ENCODE peak calls at places on chromosomes 4 and X, in four cellular contexts. N is MG63, C is astrocyte of the spinal cord, H is GM12891. O is an unnamed sample.

GRCh38 chr4:175456131-175456530 is 355.9 kb downstream of the GPM6A start:
- DNase-seq in N (no peak), C (peak; percentile 34), H (no peak), O (no peak)

GRCh38 chr4:3723232-3723642 is 42.9 kb upstream of the ADRA2C start:
- DNase-seq in N (peak; percentile 44), C (no peak), H (no peak), O (no peak)

GRCh38 chr4:142648378-142648777 is 197.7 kb downstream of the INPP4B start:
- DNase-seq in N (no peak), C (no peak), H (no peak), O (no peak)

GRCh38 chr4:65738134-65738533 is 67.8 kb upstream of the EPHA5 start:
- DNase-seq in N (no peak), C (no peak), H (no peak), O (no peak)

GRCh38 chrX:1481636-1482529 is 29.2 kb upstream of the ASMTL start:
- DNase-seq in N (peak; percentile 87), C (peak; percentile 86), H (no peak), O (peak; percentile 53)

GRCh38 chr4:188869581-188869980 is 730.3 kb downstream of the TRIML1 start:
- DNase-seq in N (peak; percentile 63), C (peak; percentile 22), H (no peak), O (peak; percentile 62)

GRCh38 chr4:33975996-33976395 is 2268.3 kb downstream of the ARAP2 start:
- DNase-seq in N (no peak), C (no peak), H (no peak), O (no peak)

GRCh38 chr4:161937596-161937995 is 226.2 kb downstream of the FSTL5 start:
- DNase-seq in N (no peak), C (peak; percentile 24), H (no peak), O (no peak)

GRCh38 chrX:12580548-12580947 is 210.7 kb upstream of the PRPS2 start:
- DNase-seq in N (no peak), C (no peak), H (no peak), O (no peak)

GRCh38 chr4:72974694-72975487 is 94.6 kb downstream of the COX18 start:
- DNase-seq in N (peak; percentile 23), C (peak; percentile 80), H (no peak), O (no peak)

GRCh38 chrX:6292599-6292998 is 63.9 kb upstream of the NLGN4X start:
- DNase-seq in N (no peak), C (no peak), H (no peak), O (no peak)

GRCh38 chrX:71911023-71911730 is 532 bp downstream of the NHSL2 start:
- DNase-seq in N (no peak), C (no peak), H (no peak), O (no peak)

GRCh38 chr4:174314770-174315169 is 31.1 kb downstream of the CEP44 start:
- DNase-seq in N (peak; percentile 8), C (peak; percentile 61), H (no peak), O (no peak)

GRCh38 chr4:169540774-169541173 is 71.6 kb downstream of the NEK1 start:
- DNase-seq in N (peak; percentile 0), C (no peak), H (no peak), O (no peak)

GRCh38 chr4:8647094-8647570 is 54.6 kb downstream of the CPZ start:
- DNase-seq in N (no peak), C (no peak), H (no peak), O (no peak)

GRCh38 chr4:85210353-85210752 is 243.9 kb upstream of the WDFY3 start:
- DNase-seq in N (peak; percentile 55), C (no peak), H (no peak), O (no peak)

GRCh38 chrX:40422021-40422420 is 158.7 kb upstream of the ATP6AP2 start:
- DNase-seq in N (no peak), C (no peak), H (no peak), O (no peak)

GRCh38 chr4:158008551-158009218 is 164.1 kb downstream of the GASK1B start:
- DNase-seq in N (peak; percentile 88), C (peak; percentile 79), H (no peak), O (no peak)

GRCh38 chr4:155025762-155026457 is 182.5 kb upstream of the NPY2R start:
- DNase-seq in N (no peak), C (peak; percentile 33), H (no peak), O (peak; percentile 31)

GRCh38 chrX:115068896-115069295 is 51.5 kb upstream of the IL13RA2 start:
- DNase-seq in N (no peak), C (no peak), H (no peak), O (no peak)

GRCh38 chr4:118772149-118773081 is 63.5 kb downstream of the SEC24D start:
- DNase-seq in N (no peak), C (peak; percentile 63), H (no peak), O (peak; percentile 33)

GRCh38 chrX:146127617-146128016 is 310.0 kb downstream of the SLITRK2 start:
- DNase-seq in N (no peak), C (no peak), H (no peak), O (no peak)

GRCh38 chr4:109166126-109166525 is 136.3 kb downstream of the COL25A1 start:
- DNase-seq in N (no peak), C (no peak), H (no peak), O (no peak)

GRCh38 chr4:112120021-112120420 is 25.2 kb upstream of the FAM241A start:
- DNase-seq in N (no peak), C (peak; percentile 30), H (no peak), O (no peak)

GRCh38 chr4:54316139-54316538 is 87.0 kb downstream of the PDGFRA start:
- DNase-seq in N (no peak), C (no peak), H (no peak), O (no peak)

O was measured in stromal cell of bone marrow.